ENCODE peak calls at places on chromosomes 7 and 10, in six cellular contexts. M is H1, Y is SK-N-SH, F is HCT116, A is HepG2, Z is GM12878. N is an unnamed sample.

GRCh38 chr7:41185851-41186250 is 517.0 kb downstream of the INHBA start:
- DNase-seq in M (no peak), Y (no peak), F (no peak), A (no peak), Z (no peak), N (no peak)

GRCh38 chr7:138945169-138945568 is 36.0 kb downstream of the KIAA1549 start:
- DNase-seq in M (no peak), Y (no peak), F (no peak), A (no peak), Z (no peak), N (no peak)

GRCh38 chr10:63260860-63261251 is 127.7 kb downstream of the NRBF2 start:
- DNase-seq in M (no peak), Y (no peak), F (no peak), A (no peak), Z (no peak), N (no peak)

GRCh38 chr7:68217426-68217825 is 1220.8 kb downstream of the TYW1 start:
- DNase-seq in M (no peak), Y (no peak), F (no peak), A (no peak), Z (no peak), N (no peak)

GRCh38 chr7:149825567-149826343 is 12.4 kb upstream of the ZNF862 start:
- DNase-seq in M (no peak), Y (peak), F (no peak), A (no peak), Z (no peak), N (no peak)

GRCh38 chr10:119441151-119441821 is 101.2 kb downstream of the RGS10 start:
- DNase-seq in M (no peak), Y (no peak), F (no peak), A (no peak), Z (no peak), N (no peak)

GRCh38 chr7:128168667-128169210 is 72.3 kb upstream of the LEP start:
- DNase-seq in M (peak), Y (peak), F (no peak), A (no peak), Z (no peak), N (peak)

GRCh38 chr10:33132626-33133025 is 174.6 kb upstream of the ITGB1 start:
- DNase-seq in M (no peak), Y (no peak), F (no peak), A (no peak), Z (no peak), N (no peak)

GRCh38 chr7:43232376-43232775 is 119.9 kb downstream of the HECW1 start:
- DNase-seq in M (no peak), Y (no peak), F (no peak), A (no peak), Z (no peak), N (no peak)

GRCh38 chr10:119325131-119325530 is 117.8 kb downstream of the GRK5 start:
- DNase-seq in M (no peak), Y (no peak), F (no peak), A (no peak), Z (no peak), N (no peak)

GRCh38 chr7:16795624-16796023 is 9.2 kb downstream of the AGR2 start:
- DNase-seq in M (no peak), Y (peak), F (no peak), A (no peak), Z (no peak), N (no peak)

GRCh38 chr10:62652114-62652513 is 152.4 kb upstream of the ADO start:
- DNase-seq in M (no peak), Y (no peak), F (no peak), A (no peak), Z (no peak), N (no peak)

GRCh38 chr7:40507166-40507565 is 372.4 kb downstream of the SUGCT start:
- DNase-seq in M (no peak), Y (no peak), F (no peak), A (peak), Z (no peak), N (no peak)

GRCh38 chr7:102009628-102010027 is 192.2 kb downstream of the CUX1 start:
- DNase-seq in M (no peak), Y (no peak), F (no peak), A (no peak), Z (no peak), N (no peak)

GRCh38 chr10:67385089-67385488 is 310.9 kb downstream of the CTNNA3 start:
- DNase-seq in M (no peak), Y (no peak), F (no peak), A (no peak), Z (no peak), N (no peak)

GRCh38 chr10:103849880-103850571 is 5.3 kb downstream of the SH3PXD2A start:
- DNase-seq in M (no peak), Y (no peak), F (no peak), A (no peak), Z (no peak), N (no peak)

GRCh38 chr10:106360870-106361269 is 803.6 kb downstream of the SORCS1 start:
- DNase-seq in M (no peak), Y (no peak), F (no peak), A (no peak), Z (no peak), N (no peak)

GRCh38 chr10:81520688-81521087 is 354.3 kb upstream of the NRG3 start:
- DNase-seq in M (no peak), Y (no peak), F (no peak), A (no peak), Z (no peak), N (no peak)

GRCh38 chr10:122459586-122460273 is 1.6 kb upstream of the HTRA1 start:
- DNase-seq in M (no peak), Y (no peak), F (no peak), A (no peak), Z (no peak), N (no peak)

GRCh38 chr10:61975107-61975932 is 73.8 kb downstream of the ARID5B start:
- DNase-seq in M (no peak), Y (no peak), F (no peak), A (no peak), Z (no peak), N (no peak)

GRCh38 chr10:46530249-46531186 is 25.9 kb downstream of the GPRIN2 start:
- DNase-seq in M (no peak), Y (no peak), F (no peak), A (peak), Z (no peak), N (no peak)

GRCh38 chr7:56218510-56218909 is 102.3 kb upstream of the NUPR2 start:
- DNase-seq in M (no peak), Y (no peak), F (no peak), A (no peak), Z (no peak), N (no peak)

GRCh38 chr7:7104971-7105370 is 77.4 kb upstream of the C1GALT1 start:
- DNase-seq in M (no peak), Y (no peak), F (no peak), A (no peak), Z (no peak), N (no peak)

GRCh38 chr7:150963707-150964559 is 14.2 kb downstream of the KCNH2 start:
- DNase-seq in M (no peak), Y (no peak), F (no peak), A (no peak), Z (no peak), N (no peak)

GRCh38 chr7:152136623-152137022 is 111.1 kb downstream of the GALNT11 start:
- DNase-seq in M (no peak), Y (no peak), F (no peak), A (no peak), Z (no peak), N (no peak)

GRCh38 chr7:100837099-100837836 is 9.9 kb upstream of the EPHB4 start:
- DNase-seq in M (peak), Y (peak), F (peak), A (no peak), Z (peak), N (peak)

GRCh38 chr7:157574120-157574519 is 237.3 kb downstream of the DNAJB6 start:
- DNase-seq in M (no peak), Y (no peak), F (no peak), A (no peak), Z (no peak), N (no peak)

DNA sequence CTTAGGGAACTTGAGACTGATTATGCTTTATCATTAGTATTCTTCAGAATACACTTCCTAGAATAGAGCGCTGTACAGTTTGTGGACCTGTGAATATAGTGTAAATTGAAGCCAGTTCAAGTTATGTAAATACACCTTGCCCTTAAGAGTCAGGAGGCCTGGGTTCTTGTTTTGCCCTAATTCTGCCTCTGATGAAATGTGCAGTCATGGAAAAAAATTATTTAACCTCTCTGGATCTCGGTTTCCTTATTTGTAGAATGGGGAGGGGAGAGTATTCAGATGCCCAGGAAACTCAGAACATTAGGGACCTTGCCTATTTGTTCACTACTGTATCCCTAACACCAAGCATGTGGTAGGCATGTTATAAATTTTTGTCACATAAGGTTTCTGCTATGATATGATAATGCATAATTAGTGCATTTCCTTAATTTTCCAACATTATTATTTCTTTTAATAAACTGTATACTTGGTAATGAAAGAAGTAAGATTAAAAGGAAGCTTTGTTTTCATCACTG is 1.3 kb downstream of the EXOC6 start:
- DNase-seq in M (no peak), Y (no peak), F (no peak), A (no peak), Z (no peak), N (no peak)
- TF ChIP-seq JUND in M (no peak), Y (no peak), F (no peak), A (no peak), Z (no peak), N (no peak)

GRCh38 chr7:3559178-3559765 is 258.2 kb downstream of the SDK1 start:
- DNase-seq in M (no peak), Y (no peak), F (no peak), A (no peak), Z (no peak), N (no peak)

GRCh38 chr7:3564231-3564630 is 263.2 kb downstream of the SDK1 start:
- DNase-seq in M (no peak), Y (no peak), F (no peak), A (no peak), Z (no peak), N (no peak)

GRCh38 chr7:3560495-3560894 is 259.4 kb downstream of the SDK1 start:
- DNase-seq in M (no peak), Y (no peak), F (no peak), A (no peak), Z (no peak), N (no peak)

GRCh38 chr7:3561908-3562307 is 260.9 kb downstream of the SDK1 start:
- DNase-seq in M (no peak), Y (no peak), F (no peak), A (no peak), Z (no peak), N (no peak)

DNA sequence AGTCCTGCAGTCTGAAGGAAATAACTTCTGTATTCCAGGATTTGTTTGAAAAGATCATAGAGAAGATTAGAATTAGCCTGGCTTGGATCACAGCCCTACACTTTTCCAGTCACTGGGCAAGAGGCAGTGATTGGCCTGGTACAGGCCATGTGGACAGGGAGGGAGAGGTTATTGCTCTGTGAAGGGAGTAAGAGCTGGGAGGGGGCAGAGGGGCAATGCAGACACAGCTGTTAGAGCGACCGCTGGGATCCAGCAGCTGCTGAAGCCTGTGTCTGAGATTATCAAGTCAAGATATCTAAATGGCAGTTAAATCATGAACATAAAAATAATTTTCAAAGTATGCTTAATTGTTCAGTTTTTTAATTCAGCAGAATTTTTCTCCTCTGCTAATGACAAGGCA is 257.4 kb downstream of the SDK1 start:
- DNase-seq in M (no peak), Y (peak), F (no peak), A (no peak), Z (no peak), N (no peak)
- TF ChIP-seq JUND in M (no peak), Y (no peak), F (no peak), A (no peak), Z (no peak), N (no peak)

DNA sequence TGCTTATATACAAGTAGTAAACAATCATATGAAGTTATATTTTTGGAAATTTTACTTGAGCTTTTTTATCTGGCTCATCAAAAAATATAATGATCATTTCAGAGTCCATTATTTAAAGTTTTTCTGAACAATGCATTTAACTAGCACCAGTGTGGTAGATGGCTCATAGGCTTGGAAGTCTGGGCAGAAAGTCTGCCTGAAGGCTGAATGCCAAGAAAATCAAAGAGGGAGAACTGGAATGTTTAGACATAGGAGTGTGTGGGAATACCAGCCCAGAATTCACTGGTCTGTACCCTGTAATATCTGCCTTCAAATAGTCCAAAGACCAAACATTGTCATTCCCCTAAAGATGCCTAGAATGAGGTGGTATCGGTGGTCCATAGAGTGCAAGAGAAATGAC is 40.3 kb upstream of the ANK3 start:
- DNase-seq in M (no peak), Y (no peak), F (no peak), A (no peak), Z (no peak), N (peak)
- TF ChIP-seq JUND in M (no peak), Y (peak), F (no peak), A (no peak), Z (no peak), N (no peak)

DNA sequence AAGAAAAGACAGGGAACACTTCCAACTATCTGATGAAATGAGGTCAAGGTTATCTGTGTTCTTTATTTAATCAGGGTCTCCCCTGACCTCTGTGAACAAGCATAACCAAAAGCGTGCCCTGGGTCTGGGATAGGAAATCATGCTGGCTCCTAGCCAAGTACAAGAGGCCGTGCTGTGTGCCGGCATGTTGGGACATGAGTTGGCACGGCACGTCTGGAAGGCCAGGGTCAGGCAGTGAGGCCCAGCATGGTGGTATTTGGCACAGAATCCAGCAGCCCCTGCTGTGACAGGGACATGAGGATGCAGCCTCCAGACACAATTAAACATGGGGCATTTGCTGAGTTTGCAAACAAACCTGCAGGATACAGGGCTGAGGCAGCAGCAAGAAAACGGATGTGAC is 320.4 kb downstream of the PLXNA4 start:
- DNase-seq in M (no peak), Y (peak), F (no peak), A (peak), Z (no peak), N (no peak)
- TF ChIP-seq JUND in M (no peak), Y (no peak), F (no peak), A (no peak), Z (no peak), N (no peak)

N was measured in T47D.